ENCODE peak calls at places on chromosomes 6 and 20, in five cellular contexts. R is SK-N-SH, T is K562, X is HCT116, F is GM12878. O is an unnamed sample.

GRCh38 chr6:14638932-14639875 is 521.6 kb downstream of the CD83 start:
- DNase-seq in R (peak; percentile 22), T (peak; percentile 27), X (no peak), F (peak; percentile 36), O (no peak)

GRCh38 chr6:35706468-35706867 is 17.8 kb upstream of the FKBP5 start:
- DNase-seq in R (no peak), T (no peak), X (no peak), F (no peak), O (no peak)

GRCh38 chr6:20688710-20689500 is 154.6 kb downstream of the CDKAL1 start:
- DNase-seq in R (no peak), T (peak; percentile 25), X (no peak), F (peak; percentile 59), O (no peak)

GRCh38 chr6:56497270-56497669 is 145.4 kb downstream of the DST start:
- DNase-seq in R (no peak), T (no peak), X (no peak), F (no peak), O (no peak)

GRCh38 chr6:82220167-82220566 is 27.4 kb downstream of the IBTK start:
- DNase-seq in R (no peak), T (no peak), X (no peak), F (no peak), O (no peak)

GRCh38 chr6:168735268-168735949 is 294.4 kb downstream of the SMOC2 start:
- DNase-seq in R (no peak), T (no peak), X (no peak), F (no peak), O (no peak)

GRCh38 chr6:166559211-166559610 is 27.3 kb downstream of the RAMACL start:
- DNase-seq in R (no peak), T (no peak), X (no peak), F (no peak), O (no peak)

GRCh38 chr6:13653296-13653695 is 38.2 kb downstream of the NOL7 start:
- DNase-seq in R (peak; percentile 15), T (peak; percentile 43), X (no peak), F (no peak), O (peak; percentile 8)

GRCh38 chr20:313948-314347 is 11.4 kb upstream of the SOX12 start:
- DNase-seq in R (no peak), T (no peak), X (no peak), F (no peak), O (no peak)

GRCh38 chr6:55892749-55893357 is 17.5 kb upstream of the BMP5 start:
- DNase-seq in R (no peak), T (no peak), X (no peak), F (no peak), O (no peak)

GRCh38 chr20:43916073-43916874 is 1.6 kb downstream of the TOX2 start:
- DNase-seq in R (peak; percentile 72), T (no peak), X (no peak), F (no peak), O (no peak)

GRCh38 chr20:50874111-50874757 is 57.0 kb downstream of the ADNP start:
- DNase-seq in R (no peak), T (no peak), X (no peak), F (no peak), O (no peak)

GRCh38 chr20:49313271-49313670 is 35.4 kb upstream of the ZNFX1 start:
- DNase-seq in R (no peak), T (no peak), X (no peak), F (no peak), O (no peak)

GRCh38 chr6:39841291-39841690 is 49.1 kb downstream of the DAAM2 start:
- DNase-seq in R (no peak), T (no peak), X (no peak), F (no peak), O (no peak)

GRCh38 chr6:82704048-82704447 is 340.4 kb downstream of the TPBG start:
- DNase-seq in R (no peak), T (peak; percentile 8), X (no peak), F (no peak), O (no peak)

GRCh38 chr6:42315991-42316378 is 98.3 kb upstream of the MRPS10 start:
- DNase-seq in R (no peak), T (peak; percentile 33), X (peak; percentile 90), F (no peak), O (no peak)

GRCh38 chr6:104908031-104908430 is 48.3 kb upstream of the HACE1 start:
- DNase-seq in R (no peak), T (no peak), X (no peak), F (no peak), O (no peak)

GRCh38 chr6:89954721-89955148 is 60.5 kb downstream of the GJA10 start:
- DNase-seq in R (no peak), T (no peak), X (no peak), F (no peak), O (no peak)

GRCh38 chr20:34364013-34364382 is 925 bp downstream of the ITCH start:
- DNase-seq in R (no peak), T (peak; percentile 18), X (no peak), F (no peak), O (peak; percentile 53)

GRCh38 chr20:51893723-51894122 is 91.4 kb upstream of the SALL4 start:
- DNase-seq in R (no peak), T (no peak), X (no peak), F (no peak), O (no peak)

GRCh38 chr6:12577124-12577845 is 139.3 kb upstream of the PHACTR1 start:
- DNase-seq in R (no peak), T (no peak), X (no peak), F (no peak), O (no peak)

GRCh38 chr20:21640556-21640955 is 64.9 kb upstream of the PAX1 start:
- DNase-seq in R (no peak), T (peak; percentile 13), X (peak; percentile 4), F (no peak), O (peak; percentile 86)

GRCh38 chr6:57242505-57242904 is 20.4 kb upstream of the RAB23 start:
- DNase-seq in R (no peak), T (no peak), X (no peak), F (no peak), O (no peak)

GRCh38 chr20:62737971-62738881 is 29.6 kb downstream of the NTSR1 start:
- DNase-seq in R (no peak), T (no peak), X (no peak), F (no peak), O (no peak)

GRCh38 chr6:21915707-21916399 is 322.3 kb downstream of the SOX4 start:
- DNase-seq in R (no peak), T (no peak), X (no peak), F (no peak), O (no peak)

GRCh38 chr6:50555982-50556381 is 157.3 kb upstream of the TFAP2D start:
- DNase-seq in R (no peak), T (no peak), X (no peak), F (no peak), O (no peak)

GRCh38 chr6:31356216-31356945 is 598 bp downstream of the HLA-B start:
- DNase-seq in R (peak; percentile 20), T (no peak), X (no peak), F (no peak), O (peak; percentile 82)

GRCh38 chr6:141401168-141401567 is 731.6 kb upstream of the GJE1 start:
- DNase-seq in R (no peak), T (no peak), X (no peak), F (no peak), O (no peak)

GRCh38 chr20:54194724-54195438 is 13.0 kb upstream of the PFDN4 start:
- DNase-seq in R (no peak), T (no peak), X (no peak), F (no peak), O (peak; percentile 40)

DNA sequence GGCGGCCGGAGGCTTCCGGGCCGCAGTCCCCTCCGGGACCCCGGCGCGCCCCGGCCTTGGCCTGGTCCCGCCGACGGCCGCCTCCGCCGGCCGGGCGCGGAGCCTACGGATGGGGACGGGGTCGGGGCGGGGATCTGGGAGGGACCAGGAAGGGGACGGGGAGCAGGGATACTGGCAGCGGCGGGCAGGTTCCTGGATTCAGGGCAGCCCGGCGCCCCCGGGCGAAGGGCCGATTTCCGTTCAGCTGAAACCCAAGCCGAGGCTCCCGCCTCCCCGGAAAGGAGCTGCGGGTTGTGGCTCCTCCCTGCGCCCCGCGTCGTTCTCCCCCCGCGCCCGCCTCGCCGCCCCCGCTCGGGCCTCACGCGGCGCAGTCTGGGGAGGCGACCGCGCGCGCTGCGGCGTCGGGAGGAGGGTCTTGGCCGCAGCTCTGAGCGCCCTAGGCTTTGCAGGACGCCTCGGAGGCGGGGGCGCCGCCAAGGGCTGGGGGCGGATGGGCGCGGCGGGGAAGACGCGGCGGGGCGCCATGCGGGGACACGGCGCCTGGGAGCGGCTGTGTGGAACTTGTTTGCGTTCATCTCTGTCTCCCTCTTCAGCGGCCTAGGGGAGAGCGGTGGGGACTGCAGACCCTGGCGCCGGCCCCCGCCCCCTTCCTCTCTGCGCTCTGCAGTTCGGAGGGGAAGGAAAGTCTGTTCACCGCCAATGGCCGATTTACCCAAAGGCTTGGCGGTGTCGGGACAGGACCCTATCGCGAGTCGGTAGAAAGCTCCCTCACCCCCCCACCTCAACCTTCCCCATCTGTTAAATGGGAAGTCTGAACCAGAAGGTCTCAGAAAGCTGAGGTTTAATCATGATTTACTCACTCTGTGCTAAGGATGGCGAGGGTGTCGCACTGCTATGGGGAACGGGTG is 22.7 kb upstream of the TMEM181 start:
- DNase-seq in R (peak; percentile 93), T (peak; percentile 72), X (peak; percentile 13), F (no peak), O (no peak)
- TF ChIP-seq JUND in R (no peak), T (no peak), X (no peak), F (no peak), O (no peak)

GRCh38 chr6:148179786-148180185 is 162.9 kb upstream of the SASH1 start:
- DNase-seq in R (no peak), T (peak; percentile 29), X (peak; percentile 10), F (no peak), O (no peak)
- TF ChIP-seq JUND in R (no peak), T (no peak), X (no peak), F (no peak), O (no peak)

DNA sequence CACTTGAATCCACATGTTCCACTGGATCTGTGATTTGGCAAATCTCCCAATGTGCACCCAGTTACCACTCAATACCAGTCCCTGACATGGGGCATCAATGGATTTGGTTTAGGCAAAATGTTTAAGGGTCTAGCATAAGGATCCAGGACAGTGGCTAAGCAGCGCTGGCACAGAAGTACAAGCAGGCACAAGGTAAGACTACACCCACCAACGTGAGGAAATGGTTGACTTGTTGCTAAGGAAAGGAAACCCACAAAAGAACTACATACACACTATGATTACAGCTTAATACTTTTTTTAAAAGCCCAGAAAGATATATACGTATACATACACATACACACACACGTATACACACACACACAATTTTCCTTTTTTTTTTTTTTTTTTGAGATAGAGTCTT is 79.0 kb downstream of the DNAAF9 start:
- DNase-seq in R (no peak), T (no peak), X (no peak), F (no peak), O (no peak)
- TF ChIP-seq JUND in R (no peak), T (no peak), X (no peak), F (no peak), O (no peak)

GRCh38 chr6:114100421-114100820 is 129.5 kb upstream of the HDAC2 start:
- DNase-seq in R (no peak), T (no peak), X (no peak), F (no peak), O (no peak)

GRCh38 chr6:114096553-114097172 is 125.7 kb upstream of the HDAC2 start:
- DNase-seq in R (peak; percentile 56), T (peak; percentile 40), X (peak; percentile 16), F (no peak), O (peak; percentile 45)

DNA sequence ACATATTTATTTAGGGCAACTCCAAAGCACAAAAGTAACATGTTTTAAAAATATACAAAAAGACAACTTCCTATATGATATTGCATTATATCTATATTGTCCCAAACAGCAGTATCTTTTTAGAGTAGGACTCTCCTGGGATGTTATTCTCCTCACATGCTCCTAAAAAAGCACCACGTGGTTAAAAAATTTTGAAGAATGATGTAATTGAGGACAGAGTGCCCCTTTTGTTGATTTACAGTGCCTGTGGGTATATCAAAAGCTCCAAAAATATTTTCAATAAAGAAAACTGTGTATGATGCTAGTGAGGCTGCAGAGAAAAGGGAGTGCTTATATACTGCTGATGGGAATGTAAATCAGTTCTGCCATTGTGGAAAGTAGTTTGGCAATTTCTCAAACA is 130.3 kb upstream of the HDAC2 start:
- DNase-seq in R (no peak), T (no peak), X (no peak), F (no peak), O (no peak)
- TF ChIP-seq JUND in R (no peak), T (no peak), X (no peak), F (no peak), O (no peak)

O was measured in T47D.